ENCODE peak calls at places on chromosomes 12 and 14, in six cellular contexts. One of them, this sample, is unnamed.

GRCh38 chr14:59363545-59364226 is 101.5 kb downstream of the GPR135 start:
- DNase-seq in heart right ventricle: no peak
- DNase-seq in fibroblast of pulmonary artery: peak; percentile 54
- DNase-seq in WTC11: no peak
- DNase-seq in Jurkat, Clone E6-1: no peak
- DNase-seq in retinal pigment epithelial cell: no peak
- DNase-seq in this sample: no peak

GRCh38 chr12:52050771-52051541 is at the start of gene NR4A1:
- DNase-seq in heart right ventricle: peak; percentile 99
- DNase-seq in fibroblast of pulmonary artery: peak; percentile 97
- DNase-seq in WTC11: peak; percentile 90
- DNase-seq in Jurkat, Clone E6-1: peak; percentile 88
- DNase-seq in retinal pigment epithelial cell: peak; percentile 84
- DNase-seq in this sample: peak; percentile 100

GRCh38 chr14:71103662-71104484 is 196.6 kb downstream of the PCNX1 start:
- DNase-seq in heart right ventricle: no peak
- DNase-seq in fibroblast of pulmonary artery: peak; percentile 86
- DNase-seq in WTC11: no peak
- DNase-seq in Jurkat, Clone E6-1: peak; percentile 61
- DNase-seq in retinal pigment epithelial cell: peak; percentile 37
- DNase-seq in this sample: no peak

GRCh38 chr12:131459666-131460365 is 251.1 kb upstream of the SFSWAP start:
- DNase-seq in heart right ventricle: no peak
- DNase-seq in fibroblast of pulmonary artery: no peak
- DNase-seq in WTC11: no peak
- DNase-seq in Jurkat, Clone E6-1: no peak
- DNase-seq in retinal pigment epithelial cell: no peak
- DNase-seq in this sample: no peak

GRCh38 chr12:6018265-6018664 is 73.2 kb upstream of the ANO2 start:
- DNase-seq in heart right ventricle: no peak
- DNase-seq in fibroblast of pulmonary artery: no peak
- DNase-seq in WTC11: no peak
- DNase-seq in Jurkat, Clone E6-1: no peak
- DNase-seq in retinal pigment epithelial cell: no peak
- DNase-seq in this sample: no peak

GRCh38 chr12:47085815-47086252 is 6.1 kb upstream of the AMIGO2 start:
- DNase-seq in heart right ventricle: no peak
- DNase-seq in fibroblast of pulmonary artery: peak; percentile 77
- DNase-seq in WTC11: no peak
- DNase-seq in Jurkat, Clone E6-1: no peak
- DNase-seq in retinal pigment epithelial cell: no peak
- DNase-seq in this sample: no peak

GRCh38 chr12:7907009-7907408 is 29.0 kb downstream of the SLC2A3 start:
- DNase-seq in heart right ventricle: no peak
- DNase-seq in fibroblast of pulmonary artery: peak; percentile 43
- DNase-seq in WTC11: peak; percentile 72
- DNase-seq in Jurkat, Clone E6-1: no peak
- DNase-seq in retinal pigment epithelial cell: no peak
- DNase-seq in this sample: no peak

GRCh38 chr12:88017964-88018363 is 11.2 kb downstream of the C12orf50 start:
- DNase-seq in heart right ventricle: no peak
- DNase-seq in fibroblast of pulmonary artery: no peak
- DNase-seq in WTC11: no peak
- DNase-seq in Jurkat, Clone E6-1: no peak
- DNase-seq in retinal pigment epithelial cell: no peak
- DNase-seq in this sample: no peak

GRCh38 chr12:40788276-40788675 is 96.0 kb downstream of the CNTN1 start:
- DNase-seq in heart right ventricle: no peak
- DNase-seq in fibroblast of pulmonary artery: no peak
- DNase-seq in WTC11: no peak
- DNase-seq in Jurkat, Clone E6-1: no peak
- DNase-seq in retinal pigment epithelial cell: no peak
- DNase-seq in this sample: no peak

GRCh38 chr14:98946995-98947394 is 325.0 kb downstream of the BCL11B start:
- DNase-seq in heart right ventricle: peak; percentile 19
- DNase-seq in fibroblast of pulmonary artery: no peak
- DNase-seq in WTC11: no peak
- DNase-seq in Jurkat, Clone E6-1: no peak
- DNase-seq in retinal pigment epithelial cell: no peak
- DNase-seq in this sample: peak; percentile 32

GRCh38 chr12:104057771-104058197 is 6.5 kb upstream of the HCFC2 start:
- DNase-seq in heart right ventricle: no peak
- DNase-seq in fibroblast of pulmonary artery: peak; percentile 51
- DNase-seq in WTC11: no peak
- DNase-seq in Jurkat, Clone E6-1: no peak
- DNase-seq in retinal pigment epithelial cell: no peak
- DNase-seq in this sample: no peak

GRCh38 chr14:92475451-92476187 is 38.0 kb upstream of the RIN3 start:
- DNase-seq in heart right ventricle: peak; percentile 70
- DNase-seq in fibroblast of pulmonary artery: peak; percentile 95
- DNase-seq in WTC11: no peak
- DNase-seq in Jurkat, Clone E6-1: no peak
- DNase-seq in retinal pigment epithelial cell: no peak
- DNase-seq in this sample: peak; percentile 70

This sample was measured in ovary.